ENCODE peak calls at places on chromosomes 6 and 20, in five cellular contexts. R is H1, U is K562, M is IMR-90, O is HepG2. K is an unnamed sample.
A peak's percentile ranks its signal among the peaks of the same experiment; 100 is the strongest.

GRCh38 chr6:158010591-158011477 is 29.2 kb downstream of the SYNJ2 start:
- DNase-seq in R (no peak), U (no peak), O (peak; percentile 45), M (no peak), K (no peak)

GRCh38 chr6:153104220-153104619 is 26.9 kb downstream of the RGS17 start:
- DNase-seq in M (no peak), R (no peak), O (no peak), U (no peak), K (no peak)

GRCh38 chr6:2749972-2750600 is 636 bp downstream of the MYLK4 start:
- DNase-seq in M (peak; percentile 60), U (peak; percentile 69), O (peak; percentile 46), R (peak; percentile 81), K (peak; percentile 50)

GRCh38 chr6:34901930-34902329 is 12.9 kb downstream of the ANKS1A start:
- DNase-seq in R (no peak), M (peak; percentile 71), O (no peak), U (no peak), K (no peak)

GRCh38 chr6:167094820-167095637 is 27.9 kb upstream of the CCR6 start:
- DNase-seq in U (no peak), O (no peak), R (no peak), M (no peak), K (no peak)

GRCh38 chr20:13788167-13788834 is 3.5 kb downstream of the NDUFAF5 start:
- DNase-seq in U (peak; percentile 18), M (peak; percentile 69), O (peak; percentile 88), R (no peak), K (peak; percentile 83)

GRCh38 chr20:33751775-33752174 is 20.0 kb downstream of the ZNF341 start:
- DNase-seq in M (no peak), U (no peak), O (no peak), R (no peak), K (no peak)

GRCh38 chr6:33959661-33960344 is 156.0 kb upstream of the MLN start:
- DNase-seq in O (no peak), U (no peak), M (no peak), R (no peak), K (no peak)

GRCh38 chr20:56518999-56519398 is 5.5 kb upstream of the FAM209A start:
- DNase-seq in O (no peak), R (no peak), M (no peak), U (no peak), K (no peak)

GRCh38 chr6:27757307-27757706 is 154.9 kb downstream of the OR2B2 start:
- DNase-seq in R (peak; percentile 74), M (no peak), O (no peak), U (peak; percentile 43), K (no peak)

GRCh38 chr6:67221226-67221625 is 1413.9 kb upstream of the ADGRB3 start:
- DNase-seq in O (no peak), U (no peak), M (no peak), R (no peak), K (no peak)

GRCh38 chr20:32871622-32872160 is 13.0 kb downstream of the EFCAB8 start:
- DNase-seq in U (no peak), O (no peak), M (no peak), R (no peak), K (no peak)

GRCh38 chr6:23031986-23032385 is 462.6 kb downstream of the HDGFL1 start:
- DNase-seq in U (no peak), O (no peak), M (peak; percentile 66), R (no peak), K (no peak)

GRCh38 chr6:31701666-31702420 is 1.3 kb downstream of the ABHD16A start:
- DNase-seq in U (no peak), R (no peak), M (peak; percentile 41), O (no peak), K (no peak)

GRCh38 chr20:58970146-58970545 is 10.9 kb upstream of the NELFCD start:
- DNase-seq in M (no peak), R (no peak), O (no peak), U (no peak), K (no peak)

GRCh38 chr20:58973179-58973578 is 7.9 kb upstream of the NELFCD start:
- DNase-seq in O (no peak), U (no peak), R (peak; percentile 33), M (no peak), K (no peak)

GRCh38 chr20:58969439-58969838 is 11.6 kb upstream of the NELFCD start:
- DNase-seq in M (no peak), O (no peak), R (no peak), U (no peak), K (no peak)

GRCh38 chr20:58973866-58974265 is 7.2 kb upstream of the NELFCD start:
- DNase-seq in O (no peak), M (no peak), R (no peak), U (no peak), K (no peak)

DNA sequence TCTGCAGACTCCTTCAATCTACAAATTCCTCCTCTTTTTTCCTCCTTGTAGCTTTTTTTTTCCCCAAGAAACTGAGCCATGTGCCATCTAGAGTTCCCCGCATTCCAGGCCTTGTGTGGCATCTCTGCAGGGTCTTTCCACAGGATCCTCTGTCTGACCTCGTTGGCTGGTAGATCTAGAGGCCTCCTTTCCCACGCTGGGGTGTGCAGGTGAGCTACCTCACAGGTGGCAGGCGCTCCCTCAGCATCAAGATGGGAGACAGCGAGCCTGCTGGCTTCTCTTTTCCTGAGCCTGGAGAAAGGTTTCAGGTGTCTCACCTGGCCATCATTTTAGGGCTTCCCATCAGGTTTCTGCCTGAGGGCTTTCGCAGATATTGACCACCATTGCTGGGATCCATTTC is 9.6 kb upstream of the NELFCD start:
- DNase-seq in R (peak; percentile 23), O (no peak), U (no peak), M (no peak), K (no peak)
- TF ChIP-seq MAFK in R (no peak), O (no peak), U (no peak), M (no peak), K (no peak)

DNA sequence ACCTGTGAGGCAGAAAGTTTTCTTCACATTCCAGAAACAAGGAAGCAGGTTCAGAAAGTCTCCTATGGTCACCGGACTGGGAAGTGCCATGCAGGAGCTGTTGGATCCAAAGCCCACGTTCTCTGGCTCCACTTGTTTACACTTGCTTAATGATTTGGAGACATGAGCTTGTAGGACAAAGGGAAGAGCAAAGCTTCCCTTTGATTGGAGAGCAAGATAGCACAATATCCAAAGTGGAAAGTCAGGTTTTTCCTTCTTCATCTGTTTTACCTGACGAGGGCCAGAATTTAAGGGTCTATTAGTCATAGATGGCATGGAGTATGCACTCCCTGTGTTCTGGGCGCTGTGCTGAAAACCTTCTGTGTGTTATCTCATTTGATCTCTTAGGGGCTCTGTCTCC is 81.2 kb downstream of the PDE7B start:
- DNase-seq in R (no peak), O (no peak), M (no peak), U (no peak), K (no peak)
- TF ChIP-seq MAFK in R (no peak), O (no peak), M (no peak), U (no peak), K (no peak)

GRCh38 chr6:85460951-85461805 is 11.3 kb downstream of the NT5E start:
- DNase-seq in R (no peak), U (no peak), M (no peak), O (peak; percentile 45), K (no peak)

GRCh38 chr6:85460154-85460950 is 10.5 kb downstream of the NT5E start:
- DNase-seq in M (no peak), O (no peak), R (no peak), U (no peak), K (no peak)

GRCh38 chr6:85458782-85459181 is 8.9 kb downstream of the NT5E start:
- DNase-seq in M (no peak), O (no peak), R (no peak), U (no peak), K (no peak)

GRCh38 chr6:85458184-85458583 is 8.3 kb downstream of the NT5E start:
- DNase-seq in O (no peak), M (no peak), U (no peak), R (no peak), K (no peak)

DNA sequence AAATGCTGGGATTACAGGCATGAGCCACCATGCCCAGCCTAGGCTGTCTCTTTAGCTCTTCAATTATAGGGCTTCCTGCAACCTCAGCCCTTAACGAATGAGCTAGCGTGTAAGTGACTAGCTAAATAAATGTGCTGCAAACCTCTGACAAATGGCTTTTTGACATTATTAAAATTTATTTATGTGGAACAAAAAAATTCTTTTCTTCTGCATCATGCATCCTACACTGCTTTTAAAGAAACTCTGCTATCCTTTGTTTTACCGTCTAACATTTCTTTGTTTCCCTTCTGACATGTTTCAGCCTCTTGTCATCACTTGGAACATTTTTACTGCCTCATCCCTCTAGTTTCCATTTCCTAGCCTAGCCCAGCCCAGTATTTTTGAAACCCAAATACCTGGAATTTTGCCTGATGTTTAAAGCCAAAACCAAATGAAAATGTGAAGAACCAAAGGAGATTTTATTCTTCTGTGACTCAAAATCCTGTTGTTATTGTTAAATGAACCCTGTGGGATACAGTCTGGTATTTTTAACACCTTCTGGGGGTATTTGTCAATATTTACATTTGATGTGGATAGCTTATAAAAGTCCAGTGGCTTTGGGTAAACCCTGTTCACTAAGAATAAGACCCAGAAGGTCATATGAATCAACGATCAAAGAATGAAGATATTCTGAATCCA is 9.5 kb downstream of the NT5E start:
- DNase-seq in R (no peak), M (peak; percentile 82), U (no peak), O (no peak), K (no peak)
- TF ChIP-seq MAFK in R (no peak), M (no peak), U (no peak), O (no peak), K (no peak)

DNA sequence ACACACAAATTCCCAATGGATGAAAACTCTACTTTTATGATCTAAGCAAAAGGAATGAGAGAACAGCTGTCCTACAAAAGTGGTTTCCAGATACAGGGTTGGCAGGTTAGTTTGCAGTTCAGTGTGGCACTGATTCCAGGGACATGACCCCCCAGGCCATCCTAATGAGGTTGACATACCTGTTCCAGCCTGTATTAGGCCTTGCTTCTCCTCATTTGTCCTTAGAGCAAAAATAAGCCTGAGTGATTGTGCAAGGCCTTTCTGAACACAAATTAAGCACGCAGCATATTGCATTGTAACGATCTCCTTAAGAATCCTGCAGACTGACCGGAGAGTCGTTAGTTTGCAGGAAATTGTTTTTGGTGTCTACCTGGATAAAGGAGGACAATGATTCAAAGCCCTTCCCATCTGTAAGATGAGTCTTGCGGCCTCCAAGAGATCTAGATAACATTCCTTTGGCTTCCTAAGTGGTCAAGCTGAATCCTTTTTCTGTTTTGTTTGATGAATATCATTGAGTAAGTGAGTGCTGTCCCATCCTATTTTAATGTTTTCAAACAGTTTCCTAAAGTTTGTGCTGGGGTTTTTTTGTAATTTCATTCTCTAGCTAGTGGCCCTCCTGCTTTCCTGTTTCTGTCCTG is 1.6 kb upstream of the NEDD9 start:
- DNase-seq in O (no peak), U (no peak), R (no peak), M (no peak), K (no peak)
- TF ChIP-seq MAFK in O (no peak), U (no peak), R (no peak), M (no peak), K (no peak)

K was measured in A549.